ENCODE peak calls at places on chromosomes 7 and 10, in seven cellular contexts. L is hippocampal formation, Y is dorsolateral prefrontal cortex, V is mesothelial cell of epicardium, U is GM23338, A is brain microvascular endothelial cell, S is amniotic stem cell. H is an unnamed sample.

GRCh38 chr10:112827951-112828350 is 122.1 kb upstream of the TCF7L2 start:
- DNase-seq in L (no peak), U (no peak), V (no peak), A (no peak), S (no peak), Y (no peak), H (no peak)

GRCh38 chr7:28754027-28754426 is 204.1 kb downstream of the TRIL start:
- DNase-seq in A (peak), Y (peak), U (no peak), L (peak), S (no peak), V (no peak), H (peak)

GRCh38 chr7:87219545-87220025 is at the start of gene TMEM243:
- DNase-seq in A (peak), V (peak), S (peak), U (peak), L (peak), Y (peak), H (peak)

GRCh38 chr10:2839081-2839725 is 228.1 kb upstream of the PFKP start:
- DNase-seq in L (no peak), A (no peak), V (peak), S (no peak), U (peak), Y (no peak), H (no peak)

GRCh38 chr7:117338020-117338419 is 15.2 kb upstream of the WNT2 start:
- DNase-seq in A (no peak), L (no peak), V (no peak), Y (no peak), S (no peak), U (no peak), H (no peak)

GRCh38 chr7:83610649-83611304 is 38.2 kb downstream of the SEMA3E start:
- DNase-seq in L (no peak), U (peak), V (no peak), Y (no peak), S (no peak), A (no peak), H (no peak)

GRCh38 chr7:155979566-155979965 is 167.3 kb upstream of the SHH start:
- DNase-seq in V (no peak), A (no peak), L (no peak), U (no peak), Y (peak), S (no peak), H (no peak)

GRCh38 chr7:96174812-96175211 is 147.1 kb downstream of the SLC25A13 start:
- DNase-seq in U (peak), Y (no peak), L (peak), V (no peak), A (no peak), S (no peak), H (no peak)

GRCh38 chr10:111801841-111802240 is 381.7 kb downstream of the GPAM start:
- DNase-seq in U (no peak), A (no peak), S (no peak), Y (no peak), V (no peak), L (no peak), H (no peak)

GRCh38 chr7:56097700-56098099 is 4.9 kb upstream of the PHKG1 start:
- DNase-seq in V (no peak), A (peak), L (no peak), U (no peak), S (peak), Y (no peak), H (no peak)

GRCh38 chr7:80128918-80129317 is 5.7 kb upstream of the GNAI1 start:
- DNase-seq in U (no peak), A (no peak), L (no peak), V (no peak), S (no peak), Y (no peak), H (no peak)

GRCh38 chr7:143975617-143976016 is 21.0 kb downstream of the OR2F1 start:
- DNase-seq in U (peak), L (no peak), V (no peak), S (no peak), Y (no peak), A (no peak), H (no peak)